ENCODE peak calls at places on chromosomes 3 and 15, in seven cellular contexts. O, T, H, Z, M, Y and Q are unnamed samples.

GRCh38 chr3:134427400-134428111 is 53.3 kb upstream of the AMOTL2 start:
- DNase-seq in T (no peak), H (peak), Y (no peak), M (peak), O (no peak), Z (peak), Q (no peak)

GRCh38 chr3:46844851-46845250 is 18.4 kb downstream of the MYL3 start:
- DNase-seq in O (no peak), M (no peak), Z (no peak), H (no peak), Y (no peak), T (no peak), Q (peak)

GRCh38 chr3:172259726-172260248 is 188.5 kb downstream of the GHSR start:
- DNase-seq in Y (no peak), T (no peak), M (no peak), O (no peak), Z (no peak), H (no peak), Q (no peak)

GRCh38 chr3:141104151-141104741 is 53.1 kb downstream of the SPSB4 start:
- DNase-seq in O (no peak), M (peak), H (no peak), T (no peak), Y (peak), Z (no peak), Q (no peak)

GRCh38 chr3:15113468-15113867 is 14.5 kb upstream of the RBSN start:
- DNase-seq in T (no peak), Y (no peak), Z (no peak), M (no peak), O (no peak), H (no peak), Q (no peak)

GRCh38 chr3:135911106-135911505 is 54.4 kb upstream of the PPP2R3A start:
- DNase-seq in Z (no peak), M (no peak), H (no peak), O (no peak), T (no peak), Y (no peak), Q (no peak)

GRCh38 chr15:68347392-68347791 is 69.8 kb downstream of the FEM1B start:
- DNase-seq in T (no peak), O (no peak), H (no peak), Z (no peak), Y (no peak), M (peak), Q (no peak)

GRCh38 chr3:123449986-123450474 is 1.1 kb upstream of the ADCY5 start:
- DNase-seq in H (peak), Z (peak), Y (peak), T (no peak), M (peak), O (no peak), Q (no peak)

GRCh38 chr3:22627993-22628499 is 575.1 kb upstream of the UBE2E2 start:
- DNase-seq in O (no peak), M (no peak), H (no peak), Y (no peak), T (no peak), Z (no peak), Q (no peak)

GRCh38 chr3:161347726-161348125 is 23.6 kb downstream of the SPTSSB start:
- DNase-seq in H (no peak), T (no peak), O (no peak), M (no peak), Z (no peak), Y (no peak), Q (no peak)

GRCh38 chr3:46725663-46726314 is 8.1 kb upstream of the PRSS50 start:
- DNase-seq in H (no peak), Z (no peak), M (no peak), O (no peak), T (no peak), Y (peak), Q (no peak)

GRCh38 chr3:13461169-13462124 is 18.7 kb upstream of the HDAC11 start:
- DNase-seq in T (no peak), H (peak), M (peak), O (peak), Z (no peak), Y (no peak), Q (peak)

GRCh38 chr3:143480306-143480852 is 360.8 kb downstream of the CHST2 start:
- DNase-seq in T (no peak), Y (no peak), Z (no peak), M (peak), H (no peak), O (no peak), Q (no peak)

GRCh38 chr3:193822492-193823220 is 229.6 kb downstream of the OPA1 start:
- DNase-seq in Z (no peak), T (no peak), Y (no peak), M (no peak), O (no peak), H (no peak), Q (no peak)

GRCh38 chr15:69881310-69881660 is 216.4 kb downstream of the TLE3 start:
- DNase-seq in H (no peak), M (peak), Z (no peak), Y (no peak), O (peak), T (no peak), Q (no peak)

GRCh38 chr15:85755471-85755870 is 39.3 kb downstream of the KLHL25 start:
- DNase-seq in H (no peak), Y (no peak), Z (peak), O (no peak), T (no peak), M (no peak), Q (no peak)

GRCh38 chr15:93382196-93382820 is 293.3 kb upstream of the RGMA start:
- DNase-seq in M (no peak), Y (no peak), O (no peak), T (no peak), H (no peak), Z (no peak), Q (no peak)

GRCh38 chr3:24145481-24145880 is 200.4 kb downstream of the NR1D2 start:
- DNase-seq in H (no peak), O (no peak), Z (no peak), Y (no peak), M (no peak), T (no peak), Q (no peak)

GRCh38 chr15:27043770-27044169 is 72.8 kb downstream of the GABRG3 start:
- DNase-seq in H (no peak), Z (no peak), O (no peak), Y (no peak), M (no peak), T (no peak), Q (no peak)

GRCh38 chr3:194112120-194113106 is 23.5 kb upstream of the HES1 start:
- DNase-seq in O (no peak), T (no peak), Y (no peak), H (peak), Z (no peak), M (peak), Q (no peak)

GRCh38 chr3:10888523-10889081 is 72.6 kb downstream of the SLC6A11 start:
- DNase-seq in T (no peak), M (no peak), Z (no peak), O (no peak), Y (no peak), H (no peak), Q (no peak)

GRCh38 chr15:35170216-35170615 is 85.1 kb upstream of the NANOGP8 start:
- DNase-seq in H (no peak), Y (no peak), O (no peak), T (no peak), Z (no peak), M (no peak), Q (no peak)

GRCh38 chr15:101037090-101037830 is 118.1 kb downstream of the LRRK1 start:
- DNase-seq in Y (no peak), T (no peak), H (no peak), Z (peak), O (no peak), M (no peak), Q (no peak)

GRCh38 chr15:100588638-100589242 is 13.2 kb downstream of the LINS1 start:
- DNase-seq in Z (no peak), M (no peak), T (no peak), O (peak), Y (no peak), H (no peak), Q (no peak)

GRCh38 chr3:41961750-41962679 is at the start of gene ULK4:
- DNase-seq in Z (peak), Y (peak), O (peak), M (peak), H (peak), T (peak), Q (peak)

GRCh38 chr3:146496246-146496645 is 26.9 kb upstream of the PLSCR2 start:
- DNase-seq in T (no peak), Y (no peak), M (no peak), H (no peak), O (no peak), Z (no peak), Q (no peak)

GRCh38 chr15:76336254-76337046 is at the start of gene ISL2:
- DNase-seq in Y (no peak), Z (no peak), H (peak), O (peak), M (peak), T (no peak), Q (no peak)

GRCh38 chr3:133448478-133449122 is 48.7 kb downstream of the BFSP2 start:
- DNase-seq in Z (no peak), H (no peak), T (no peak), Y (no peak), O (peak), M (no peak), Q (no peak)

GRCh38 chr15:43390723-43391122 is 19.8 kb downstream of the TUBGCP4 start:
- DNase-seq in O (no peak), H (no peak), Y (no peak), T (no peak), M (no peak), Z (no peak), Q (no peak)

GRCh38 chr3:7518471-7518870 is 657.6 kb downstream of the GRM7 start:
- DNase-seq in O (no peak), T (peak), Z (no peak), H (no peak), Y (no peak), M (peak), Q (no peak)

GRCh38 chr3:31610700-31611275 is 78.1 kb downstream of the STT3B start:
- DNase-seq in Y (no peak), O (peak), M (peak), T (peak), Z (no peak), H (peak), Q (no peak)

GRCh38 chr3:115553796-115554495 is 69.4 kb upstream of the GAP43 start:
- DNase-seq in Z (no peak), M (no peak), H (no peak), T (no peak), Y (no peak), O (no peak), Q (no peak)

GRCh38 chr3:126832933-126833332 is 128.9 kb downstream of the CHCHD6 start:
- DNase-seq in T (no peak), O (no peak), Y (no peak), Z (no peak), M (no peak), H (no peak), Q (no peak)

GRCh38 chr3:69985266-69985665 is 14.3 kb upstream of the SAMMSON start:
- DNase-seq in T (no peak), Z (no peak), O (no peak), M (no peak), H (no peak), Y (no peak), Q (no peak)

GRCh38 chr15:90674476-90674875 is 42.7 kb upstream of the BLM start:
- DNase-seq in M (no peak), H (no peak), Z (no peak), Y (no peak), T (no peak), O (no peak), Q (no peak)

GRCh38 chr15:68555348-68556037 is 23.3 kb upstream of the CORO2B start:
- DNase-seq in Y (no peak), Z (no peak), T (no peak), O (no peak), M (no peak), H (no peak), Q (no peak)

GRCh38 chr3:78659386-78659987 is 1108.3 kb downstream of the ROBO1 start:
- DNase-seq in Z (peak), H (no peak), Y (no peak), O (peak), M (peak), T (peak), Q (peak)

GRCh38 chr3:186261638-186262037 is 100.4 kb downstream of the DGKG start:
- DNase-seq in Y (no peak), O (peak), M (no peak), Z (no peak), H (no peak), T (no peak), Q (no peak)

GRCh38 chr3:45545476-45545875 is 49.1 kb upstream of the LIMD1 start:
- DNase-seq in T (no peak), O (no peak), Z (no peak), H (no peak), M (no peak), Y (no peak), Q (no peak)

DNA sequence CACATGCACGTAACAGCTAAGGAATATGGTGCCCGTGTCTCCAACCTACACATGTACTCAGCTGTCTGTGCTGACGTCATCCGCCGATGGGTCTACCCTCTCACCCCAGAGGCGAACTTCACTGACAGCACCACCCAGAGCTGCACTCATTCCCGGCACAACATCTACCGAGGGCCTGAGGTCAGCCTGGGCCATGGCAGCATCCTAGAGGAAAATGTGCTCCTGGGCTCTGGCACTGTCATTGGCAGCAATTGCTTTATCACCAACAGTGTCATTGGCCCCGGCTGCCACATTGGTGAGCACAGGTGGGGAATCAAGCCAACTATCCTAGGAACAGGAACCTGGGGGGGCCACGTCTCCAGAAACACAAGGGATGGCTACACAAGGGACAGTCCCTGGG is 5.3 kb downstream of the EIF2B5 start:
- DNase-seq in Y (no peak), H (no peak), T (no peak), Z (no peak), O (no peak), M (no peak), Q (no peak)
- H3K4me3 ChIP-seq in Y (no peak), H (no peak), T (no peak), Z (no peak), O (no peak), M (no peak), Q (no peak)

GRCh38 chr3:98966862-98967554 is 65.5 kb upstream of the DCBLD2 start:
- DNase-seq in H (peak), Y (no peak), M (no peak), O (no peak), Z (no peak), T (no peak), Q (no peak)
- H3K4me3 ChIP-seq in H (peak), Y (no peak), M (no peak), O (no peak), Z (no peak), T (no peak), Q (no peak)

DNA sequence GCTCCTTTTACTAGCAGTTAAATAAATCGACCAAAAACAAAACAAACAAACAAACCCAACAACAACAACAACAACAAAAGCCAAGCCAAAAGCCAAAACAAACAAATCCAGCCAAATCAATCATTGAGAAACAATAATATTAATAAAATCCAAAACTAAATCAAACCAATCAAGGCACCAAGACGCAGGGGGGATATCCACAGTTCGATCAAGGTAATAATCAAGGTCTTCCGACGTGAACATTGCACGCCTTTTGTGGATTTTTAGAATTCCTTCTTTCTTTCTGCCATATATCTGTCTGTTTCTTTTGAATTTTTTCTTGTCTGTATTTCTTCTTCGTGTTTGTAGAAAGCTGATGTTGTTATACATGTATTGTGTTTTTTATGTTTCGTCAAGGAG is 860 bp downstream of the ARPP21 start:
- DNase-seq in H (no peak), O (no peak), Z (no peak), Y (no peak), M (no peak), T (no peak), Q (no peak)
- H3K4me3 ChIP-seq in H (peak), O (peak), Z (no peak), Y (no peak), M (peak), T (no peak), Q (peak)

GRCh38 chr15:51189579-51190397 is 95.1 kb upstream of the TNFAIP8L3 start:
- DNase-seq in M (no peak), T (no peak), Y (no peak), O (no peak), Z (no peak), H (no peak), Q (no peak)

GRCh38 chr15:51191766-51192165 is 97.1 kb upstream of the TNFAIP8L3 start:
- DNase-seq in H (no peak), M (no peak), Z (no peak), T (no peak), Y (no peak), O (no peak), Q (no peak)

GRCh38 chr15:51191072-51191665 is 96.5 kb upstream of the TNFAIP8L3 start:
- DNase-seq in Z (no peak), H (no peak), M (no peak), Y (no peak), O (no peak), T (no peak), Q (no peak)

GRCh38 chr15:51192560-51193280 is 98.0 kb upstream of the TNFAIP8L3 start:
- DNase-seq in H (peak), Z (peak), M (peak), T (peak), Y (peak), O (peak), Q (peak)

DNA sequence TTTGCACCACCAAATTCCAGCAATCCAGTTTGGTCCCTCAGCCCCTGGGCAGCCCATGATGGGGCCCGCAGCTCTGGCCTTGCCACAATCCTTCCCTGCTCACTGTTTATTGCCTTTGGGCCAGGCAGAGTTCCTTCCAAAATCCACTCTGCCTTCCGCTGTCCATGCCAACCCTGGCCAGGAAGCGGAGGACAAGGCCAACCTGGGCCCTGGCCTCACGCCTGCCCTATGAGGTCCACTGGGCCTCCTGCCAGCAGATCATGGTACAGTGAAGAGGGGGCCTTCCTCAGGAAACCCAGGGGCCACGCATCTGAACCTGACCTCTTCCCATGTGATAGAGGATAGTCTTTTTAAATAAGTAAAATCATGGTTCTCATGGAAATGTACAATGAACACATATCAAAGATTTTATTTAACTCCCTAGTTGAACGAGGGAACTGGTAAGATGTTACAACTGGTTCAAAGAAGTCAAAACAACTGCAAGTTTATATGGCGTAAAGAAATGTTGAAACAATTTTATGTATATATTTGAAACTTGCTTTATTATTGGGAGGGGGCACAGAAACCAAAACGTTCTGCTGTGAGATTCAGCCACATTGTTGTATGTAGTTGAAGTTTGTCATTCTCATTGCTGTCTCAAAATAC is 95.8 kb upstream of the TNFAIP8L3 start:
- DNase-seq in M (no peak), T (no peak), O (no peak), Y (no peak), Z (no peak), H (no peak), Q (no peak)
- H3K4me3 ChIP-seq in M (no peak), T (no peak), O (no peak), Y (no peak), Z (no peak), H (no peak), Q (no peak)

GRCh38 chr15:48315041-48315440 is 16.2 kb upstream of the DUT start:
- DNase-seq in T (no peak), M (no peak), H (no peak), Z (no peak), Y (no peak), O (no peak), Q (no peak)

GRCh38 chr15:48313216-48313615 is 18.0 kb upstream of the DUT start:
- DNase-seq in O (no peak), Z (no peak), H (no peak), M (no peak), T (no peak), Y (no peak), Q (no peak)

GRCh38 chr15:48323294-48323693 is 7.9 kb upstream of the DUT start:
- DNase-seq in Y (no peak), M (no peak), T (no peak), O (no peak), Z (no peak), H (no peak), Q (no peak)

GRCh38 chr15:48317221-48317620 is 14.0 kb upstream of the DUT start:
- DNase-seq in H (no peak), T (no peak), M (no peak), Y (no peak), Z (no peak), O (no peak), Q (no peak)

DNA sequence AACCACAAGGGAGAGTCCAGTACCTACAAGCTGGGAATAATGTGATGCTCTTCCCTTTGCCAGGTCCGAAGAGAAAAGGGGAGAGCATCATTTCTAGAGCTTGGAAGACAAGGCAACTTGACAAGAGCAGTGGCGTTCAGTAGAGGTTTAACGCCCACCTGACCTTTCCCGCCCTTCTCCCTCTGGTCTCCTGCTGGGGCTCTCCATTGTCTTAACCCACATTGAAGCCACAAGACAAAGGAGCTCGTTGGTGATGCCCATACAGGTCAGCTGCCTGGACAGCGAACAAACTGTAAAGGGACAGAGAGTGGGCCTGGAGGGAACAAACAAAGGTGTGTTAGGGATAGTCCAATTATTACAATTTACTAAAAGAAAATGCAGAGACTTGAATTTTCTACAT is 13.1 kb upstream of the DUT start:
- DNase-seq in O (no peak), Z (no peak), M (no peak), H (no peak), T (no peak), Y (no peak), Q (no peak)
- H3K4me3 ChIP-seq in O (no peak), Z (no peak), M (no peak), H (no peak), T (no peak), Y (no peak), Q (no peak)